ENCODE peak calls at places on chromosomes 1 and 21, in ten cellular contexts. M, Q, P, C, O, V, A, G, S and Y are unnamed samples.

GRCh38 chr1:218425647-218426342 is 80.7 kb downstream of the TGFB2 start:
- DNase-seq in V (no peak), M (peak), P (no peak), A (no peak), C (no peak), Q (no peak), O (no peak), S (no peak), G (no peak), Y (no peak)

GRCh38 chr1:212650228-212650627 is 41.7 kb downstream of the ATF3 start:
- DNase-seq in G (no peak), S (no peak), V (no peak), P (no peak), Q (no peak), A (no peak), M (no peak), C (no peak), O (no peak), Y (no peak)

GRCh38 chr1:41619511-41620364 is 135.3 kb upstream of the EDN2 start:
- DNase-seq in M (no peak), G (no peak), C (no peak), Q (peak), S (no peak), O (no peak), A (no peak), V (no peak), P (no peak), Y (no peak)

GRCh38 chr1:164858233-164858632 is 299.2 kb downstream of the PBX1 start:
- DNase-seq in P (no peak), V (no peak), S (no peak), C (no peak), O (no peak), A (no peak), Q (peak), G (no peak), M (peak), Y (no peak)

GRCh38 chr1:37931148-37931492 is 15.7 kb downstream of the INPP5B start:
- DNase-seq in C (no peak), V (no peak), P (no peak), G (no peak), M (no peak), Q (peak), A (no peak), S (no peak), O (no peak), Y (no peak)

GRCh38 chr1:231983266-231984193 is 356.9 kb downstream of the DISC1 start:
- DNase-seq in O (no peak), Q (peak), A (no peak), C (no peak), V (no peak), P (no peak), M (no peak), S (no peak), G (no peak), Y (no peak)

GRCh38 chr21:26565105-26565504 is 8.0 kb downstream of the CYYR1 start:
- DNase-seq in O (no peak), A (no peak), G (no peak), C (no peak), P (no peak), Q (no peak), M (no peak), S (no peak), V (no peak), Y (no peak)

GRCh38 chr1:39687243-39687642 is 4.0 kb downstream of the HPCAL4 start:
- DNase-seq in A (no peak), O (no peak), M (no peak), P (no peak), S (no peak), Q (no peak), C (no peak), V (no peak), G (no peak), Y (no peak)

GRCh38 chr1:93635614-93636543 is 45.8 kb downstream of the BCAR3 start:
- DNase-seq in O (no peak), S (no peak), P (no peak), C (no peak), V (peak), G (no peak), M (no peak), Q (no peak), A (no peak), Y (no peak)

GRCh38 chr1:240417317-240417716 is 194.6 kb downstream of the GREM2 start:
- DNase-seq in O (no peak), P (no peak), S (no peak), V (no peak), A (no peak), M (no peak), G (no peak), Q (no peak), C (no peak), Y (no peak)

GRCh38 chr1:201562659-201563405 is 23.9 kb downstream of the NAV1 start:
- DNase-seq in A (no peak), M (peak), O (no peak), P (no peak), G (no peak), C (no peak), S (no peak), V (no peak), Q (no peak), Y (no peak)

GRCh38 chr1:168706376-168706995 is 22.5 kb downstream of the DPT start:
- DNase-seq in O (no peak), A (no peak), S (no peak), Q (no peak), C (no peak), P (no peak), V (no peak), G (no peak), M (no peak), Y (no peak)

GRCh38 chr1:25657121-25657521 is 40.5 kb downstream of the MAN1C1 start:
- DNase-seq in A (no peak), C (no peak), O (no peak), G (no peak), M (no peak), Q (no peak), P (peak), S (no peak), V (no peak), Y (no peak)

GRCh38 chr1:14140800-14141526 is 441.0 kb downstream of the PRDM2 start:
- DNase-seq in M (peak), P (no peak), S (no peak), V (no peak), Q (no peak), C (peak), A (no peak), O (no peak), G (peak), Y (no peak)